ENCODE peak calls at places on chromosome 16, in four cellular contexts. One of them, this sample, is unnamed.

GRCh38 chr16:10694830-10695229 is at the start of gene TEKT5:
- DNase-seq in H1: no peak
- DNase-seq in IMR-90: no peak
- DNase-seq in K562: no peak
- DNase-seq in this sample: no peak

GRCh38 chr16:86722970-86723369 is 144.6 kb downstream of the FOXL1 start:
- DNase-seq in H1: no peak
- DNase-seq in IMR-90: peak; percentile 50
- DNase-seq in K562: no peak
- DNase-seq in this sample: no peak

GRCh38 chr16:15961060-15961511 is 11.7 kb downstream of the ABCC1 start:
- DNase-seq in H1: no peak
- DNase-seq in IMR-90: peak; percentile 68
- DNase-seq in K562: no peak
- DNase-seq in this sample: peak; percentile 90

GRCh38 chr16:78310196-78310595 is 210.7 kb downstream of the WWOX start:
- DNase-seq in H1: no peak
- DNase-seq in IMR-90: no peak
- DNase-seq in K562: no peak
- DNase-seq in this sample: no peak

GRCh38 chr16:275041-275621 is 613 bp downstream of the RGS11 start:
- DNase-seq in H1: no peak
- DNase-seq in IMR-90: no peak
- DNase-seq in K562: no peak
- DNase-seq in this sample: no peak

GRCh38 chr16:31508706-31509523 is 724 bp upstream of the RUSF1 start:
- DNase-seq in H1: no peak
- DNase-seq in IMR-90: peak; percentile 56
- DNase-seq in K562: no peak
- DNase-seq in this sample: no peak

GRCh38 chr16:73066927-73067670 is 19.2 kb upstream of the ZFHX3 start:
- DNase-seq in H1: peak; percentile 65
- DNase-seq in IMR-90: peak; percentile 75
- DNase-seq in K562: no peak
- DNase-seq in this sample: no peak

GRCh38 chr16:24775455-24775854 is 46.0 kb downstream of the TNRC6A start:
- DNase-seq in H1: no peak
- DNase-seq in IMR-90: peak; percentile 37
- DNase-seq in K562: no peak
- DNase-seq in this sample: no peak

GRCh38 chr16:69428652-69429051 is 4.2 kb downstream of the CYB5B start:
- DNase-seq in H1: no peak
- DNase-seq in IMR-90: no peak
- DNase-seq in K562: no peak
- DNase-seq in this sample: no peak

GRCh38 chr16:29784901-29785500 is 5.5 kb upstream of the KIF22 start:
- DNase-seq in H1: peak; percentile 95
- DNase-seq in IMR-90: peak; percentile 22
- DNase-seq in K562: peak; percentile 76
- DNase-seq in this sample: no peak

GRCh38 chr16:56608876-56609462 is 585 bp downstream of the MT2A start:
- DNase-seq in H1: no peak
- DNase-seq in IMR-90: no peak
- DNase-seq in K562: no peak
- DNase-seq in this sample: no peak

DNA sequence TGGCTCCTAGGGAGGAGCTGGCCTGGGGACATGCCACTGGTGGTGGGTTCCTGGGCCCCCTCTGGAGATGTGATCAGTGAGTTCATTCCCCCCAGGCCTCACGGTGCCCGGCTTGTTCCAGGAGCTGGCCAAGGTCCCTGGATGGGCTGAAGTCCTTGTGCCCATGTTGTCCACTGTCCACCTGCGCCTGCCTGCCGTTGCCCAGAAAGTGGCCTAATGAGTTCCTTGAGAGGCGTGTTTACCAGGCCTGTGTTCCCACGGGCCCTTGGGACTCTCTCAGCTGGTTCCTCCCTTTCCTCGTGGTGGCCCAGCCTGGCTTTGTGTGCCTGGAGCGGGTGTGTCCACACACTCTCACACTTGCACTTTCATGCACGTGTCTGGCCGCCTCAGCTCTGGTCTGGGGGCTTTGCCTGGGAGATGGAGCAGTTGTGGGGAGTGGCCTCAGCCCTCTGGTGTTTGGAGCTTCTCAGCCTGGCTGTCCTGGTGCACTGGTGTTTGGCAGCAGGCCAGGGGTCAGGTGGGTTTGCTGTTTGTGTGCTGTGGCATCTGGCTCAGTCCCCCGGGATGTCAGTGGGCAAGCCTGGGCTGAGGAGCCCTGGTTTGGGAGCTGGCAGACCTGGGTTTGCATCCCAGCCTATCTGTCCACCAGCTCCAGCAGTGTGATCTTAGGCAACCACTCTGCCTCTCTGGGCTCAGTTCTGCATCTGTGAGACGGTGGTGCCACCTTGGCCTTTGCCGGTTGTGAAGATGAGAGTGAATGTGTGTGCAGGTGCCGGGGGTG is 18.0 kb downstream of the ADCY7 start:
- DNase-seq in H1: no peak
- DNase-seq in IMR-90: no peak
- DNase-seq in K562: no peak
- DNase-seq in this sample: no peak
- TF ChIP-seq CHD1 in H1: no peak
- TF ChIP-seq CHD1 in IMR-90: no peak
- TF ChIP-seq CHD1 in K562: no peak
- TF ChIP-seq CHD1 in this sample: no peak

DNA sequence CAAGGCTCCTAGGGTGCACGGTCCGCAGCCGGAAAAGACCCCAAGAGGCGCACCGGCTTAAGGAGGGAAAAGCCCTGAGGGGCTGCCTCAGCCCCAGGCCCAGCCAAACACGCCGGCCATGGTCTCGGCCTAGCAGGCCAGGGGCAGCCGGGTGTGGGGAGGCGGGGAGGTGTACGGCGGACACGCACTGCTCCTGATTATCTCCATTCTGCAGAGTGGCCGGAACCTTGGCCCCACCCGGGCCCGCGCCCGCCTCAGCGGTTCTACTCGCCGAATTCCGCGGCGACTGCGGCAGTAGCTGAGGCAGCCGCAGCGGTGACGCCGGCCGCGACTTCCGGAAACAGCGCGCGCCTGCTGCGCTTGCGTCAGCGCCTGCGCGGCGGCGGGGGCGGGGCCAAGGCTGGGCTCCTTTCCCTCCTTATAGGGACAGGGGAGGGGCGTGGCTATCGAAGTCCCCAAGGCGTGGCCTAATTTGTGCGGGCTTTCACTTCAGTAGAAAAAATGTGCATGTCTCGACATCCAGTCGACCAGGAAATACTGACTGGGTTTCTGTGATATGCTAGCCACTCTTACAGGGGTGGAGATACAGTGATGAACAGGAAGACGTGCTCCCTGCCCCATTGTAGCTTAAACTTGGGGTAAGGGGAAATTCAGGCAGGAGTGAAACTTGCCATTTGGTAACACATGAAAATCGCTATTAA is at the start of gene PARN:
- DNase-seq in H1: peak; percentile 99
- DNase-seq in IMR-90: peak; percentile 96
- DNase-seq in K562: peak; percentile 96
- DNase-seq in this sample: peak; percentile 89
- TF ChIP-seq USF2 in H1: no peak
- TF ChIP-seq USF2 in IMR-90: no peak
- TF ChIP-seq USF2 in K562: no peak
- TF ChIP-seq USF2 in this sample: no peak

GRCh38 chr16:80085606-80086005 is 455.2 kb upstream of the DYNLRB2 start:
- DNase-seq in H1: no peak
- DNase-seq in IMR-90: no peak
- DNase-seq in K562: no peak
- DNase-seq in this sample: no peak

GRCh38 chr16:80081851-80082250 is 458.9 kb upstream of the DYNLRB2 start:
- DNase-seq in H1: no peak
- DNase-seq in IMR-90: no peak
- DNase-seq in K562: no peak
- DNase-seq in this sample: no peak

GRCh38 chr16:80084163-80084562 is 456.6 kb upstream of the DYNLRB2 start:
- DNase-seq in H1: no peak
- DNase-seq in IMR-90: no peak
- DNase-seq in K562: no peak
- DNase-seq in this sample: no peak

GRCh38 chr16:80080287-80080851 is 460.4 kb upstream of the DYNLRB2 start:
- DNase-seq in H1: no peak
- DNase-seq in IMR-90: no peak
- DNase-seq in K562: no peak
- DNase-seq in this sample: no peak

DNA sequence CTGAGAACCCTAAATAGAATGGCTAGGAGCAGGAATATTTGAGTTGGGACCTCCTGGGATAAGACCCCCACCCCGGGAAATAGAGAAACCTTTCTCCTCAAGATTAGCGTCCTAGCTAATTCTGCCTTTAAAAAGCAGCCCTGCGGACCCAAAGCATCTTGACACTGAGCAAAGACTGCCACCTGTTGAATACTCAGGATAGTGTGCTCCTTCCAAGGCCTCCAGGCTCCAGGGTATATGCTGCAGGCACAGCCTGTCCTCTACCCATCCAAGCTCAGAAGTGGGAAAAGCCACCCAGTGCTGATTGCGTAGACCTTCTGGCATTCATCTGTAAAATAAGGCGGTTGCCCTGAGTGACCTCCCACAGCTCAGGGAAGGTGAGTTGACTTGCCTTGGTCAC is 456.2 kb upstream of the DYNLRB2 start:
- DNase-seq in H1: peak; percentile 56
- DNase-seq in IMR-90: no peak
- DNase-seq in K562: peak; percentile 40
- DNase-seq in this sample: no peak
- TF ChIP-seq CHD1 in H1: no peak
- TF ChIP-seq CHD1 in IMR-90: no peak
- TF ChIP-seq CHD1 in K562: no peak
- TF ChIP-seq CHD1 in this sample: no peak

GRCh38 chr16:3961449-3961849 is 80.9 kb upstream of the CREBBP start:
- DNase-seq in H1: no peak
- DNase-seq in IMR-90: peak; percentile 45
- DNase-seq in K562: peak; percentile 40
- DNase-seq in this sample: no peak
- TF ChIP-seq USF2 in H1: no peak
- TF ChIP-seq USF2 in IMR-90: no peak
- TF ChIP-seq USF2 in K562: no peak
- TF ChIP-seq USF2 in this sample: no peak

This sample was measured in GM12878.